ENCODE peak calls at places on chromosomes 3 and 15, in four cellular contexts. O is heart left ventricle, K is GM12878, Z is adrenal gland. T is an unnamed sample.

GRCh38 chr15:68420186-68420684 is 11.7 kb downstream of the ITGA11 start:
- DNase-seq in O (peak), Z (no peak), K (no peak), T (no peak)

GRCh38 chr15:88651971-88652370 is 13.2 kb downstream of the ISG20 start:
- DNase-seq in Z (no peak), K (no peak), O (no peak), T (no peak)

GRCh38 chr15:60370804-60371700 is 26.7 kb downstream of the ANXA2 start:
- DNase-seq in O (peak), K (no peak), Z (peak), T (no peak)

GRCh38 chr15:78993931-78994530 is 49.2 kb upstream of the CTSH start:
- DNase-seq in Z (no peak), K (no peak), O (no peak), T (peak)

GRCh38 chr3:142987080-142987700 is 14.2 kb upstream of the U2SURP start:
- DNase-seq in K (no peak), Z (no peak), O (no peak), T (no peak)

GRCh38 chr15:101024111-101024695 is 105.0 kb downstream of the LRRK1 start:
- DNase-seq in K (no peak), O (peak), Z (peak), T (no peak)

GRCh38 chr3:136612512-136612911 is 139.7 kb downstream of the STAG1 start:
- DNase-seq in K (no peak), O (no peak), Z (no peak), T (no peak)

GRCh38 chr15:65634381-65634780 is 12.6 kb downstream of the SLC24A1 start:
- DNase-seq in K (no peak), O (no peak), Z (no peak), T (no peak)

GRCh38 chr3:55166577-55167555 is 239.0 kb upstream of the LRTM1 start:
- DNase-seq in K (peak), O (no peak), Z (no peak), T (no peak)
- TF ChIP-seq CTCF in K (no peak), O (no peak), Z (no peak), T (no peak)

GRCh38 chr3:42751609-42752008 is 21.4 kb downstream of the CCDC13 start:
- DNase-seq in O (no peak), K (no peak), Z (no peak), T (no peak)

GRCh38 chr3:42750834-42751233 is 22.2 kb downstream of the CCDC13 start:
- DNase-seq in K (no peak), Z (no peak), O (no peak), T (no peak)

GRCh38 chr3:42747581-42747980 is 25.5 kb downstream of the CCDC13 start:
- DNase-seq in K (no peak), O (no peak), Z (no peak), T (no peak)

GRCh38 chr3:42749025-42749752 is 23.9 kb downstream of the CCDC13 start:
- DNase-seq in Z (no peak), O (no peak), K (no peak), T (no peak)

DNA sequence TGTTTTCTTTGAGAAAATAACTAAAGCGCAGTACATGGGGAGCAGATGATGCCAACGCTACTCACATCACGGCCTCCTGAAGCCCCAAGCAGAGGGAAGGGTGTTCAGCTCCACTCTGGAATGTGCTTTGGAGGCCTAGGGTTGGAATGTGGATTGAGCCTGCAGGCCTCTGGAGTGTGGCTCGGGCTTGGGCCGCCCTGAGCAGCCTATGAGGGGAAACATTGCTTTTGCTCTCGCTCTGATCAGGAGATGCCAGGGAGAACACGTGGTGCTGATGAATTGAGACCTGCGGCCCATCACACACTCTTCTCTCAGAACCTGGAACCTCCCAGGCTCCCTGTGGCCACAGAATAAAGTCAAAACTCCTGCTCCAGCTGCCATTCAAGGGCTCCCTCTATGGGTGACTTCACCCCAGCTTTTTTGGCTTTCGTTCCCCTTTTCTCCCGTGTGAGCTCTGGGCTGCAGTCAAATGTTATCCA is 23.3 kb downstream of the CCDC13 start:
- DNase-seq in O (peak), K (no peak), Z (no peak), T (no peak)
- TF ChIP-seq CTCF in O (peak), K (peak), Z (no peak), T (peak)

GRCh38 chr3:159263750-159264561 is 462.1 kb downstream of the MFSD1 start:
- DNase-seq in O (peak), Z (peak), K (no peak), T (no peak)

GRCh38 chr3:159265705-159266104 is 463.9 kb downstream of the MFSD1 start:
- DNase-seq in Z (no peak), O (no peak), K (no peak), T (no peak)

GRCh38 chr3:159271799-159272512 is 470.1 kb downstream of the MFSD1 start:
- DNase-seq in Z (no peak), K (no peak), O (no peak), T (no peak)

DNA sequence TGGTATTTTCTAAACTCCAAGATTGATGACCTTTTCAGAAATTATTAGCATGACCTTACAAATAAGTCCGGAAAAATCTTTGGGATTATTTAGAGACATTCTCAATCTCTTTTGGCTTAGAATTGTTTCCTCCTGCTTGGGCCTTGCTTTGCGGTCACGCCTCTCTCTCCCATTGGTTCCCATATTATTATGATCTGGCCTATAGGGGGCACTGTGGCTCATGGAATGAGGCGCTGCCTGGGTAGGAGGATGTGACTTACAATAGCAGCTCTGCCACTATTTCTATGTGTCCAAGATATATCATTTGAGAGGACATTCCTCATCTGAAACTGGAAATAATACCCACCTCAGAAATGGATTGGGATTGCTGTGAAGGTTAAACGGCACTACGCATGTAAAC is 464.9 kb downstream of the MFSD1 start:
- DNase-seq in Z (no peak), O (no peak), K (no peak), T (no peak)
- TF ChIP-seq CTCF in Z (no peak), O (peak), K (peak), T (peak)

DNA sequence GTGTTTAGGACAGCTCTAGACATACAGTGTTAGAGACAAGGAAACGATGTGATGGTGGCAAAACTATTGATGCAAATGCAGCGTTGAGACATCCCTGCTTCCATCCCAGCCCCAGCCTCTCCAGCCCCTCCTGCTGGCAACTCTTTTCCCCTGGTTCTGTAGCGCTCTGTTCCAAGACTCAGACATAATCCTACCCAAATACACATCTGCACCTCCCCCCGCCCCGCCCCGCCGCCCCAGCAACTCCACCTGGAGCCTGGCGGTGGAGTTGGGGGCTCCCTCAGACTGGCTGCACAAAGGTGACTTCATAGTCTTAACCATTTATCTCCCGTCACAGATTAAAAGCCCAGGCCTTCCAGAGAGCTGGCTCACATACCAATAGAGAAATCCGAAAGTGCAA is 7.2 kb upstream of the SEC22A start:
- DNase-seq in Z (peak), K (no peak), O (peak), T (no peak)
- TF ChIP-seq CTCF in Z (no peak), K (no peak), O (peak), T (peak)

GRCh38 chr15:39312984-39313383 is 267.9 kb upstream of the THBS1 start:
- DNase-seq in O (peak), Z (no peak), K (no peak), T (no peak)
- TF ChIP-seq CTCF in O (peak), Z (no peak), K (peak), T (no peak)

GRCh38 chr3:50212971-50213370 is 7.9 kb downstream of the SLC38A3 start:
- DNase-seq in Z (no peak), O (no peak), K (no peak), T (no peak)

GRCh38 chr3:50211930-50212329 is 6.9 kb downstream of the SLC38A3 start:
- DNase-seq in O (no peak), Z (no peak), K (no peak), T (no peak)

GRCh38 chr3:50213383-50213782 is 8.3 kb downstream of the SLC38A3 start:
- DNase-seq in Z (no peak), K (no peak), O (no peak), T (no peak)

GRCh38 chr3:50210510-50211367 is 5.7 kb downstream of the SLC38A3 start:
- DNase-seq in K (no peak), Z (no peak), O (no peak), T (no peak)

GRCh38 chr3:50212502-50212901 is 7.4 kb downstream of the SLC38A3 start:
- DNase-seq in K (no peak), O (no peak), Z (no peak), T (no peak)
- TF ChIP-seq CTCF in K (no peak), O (no peak), Z (no peak), T (no peak)

GRCh38 chr15:33654859-33655258 is 313.4 kb upstream of the CHRM5 start:
- DNase-seq in O (no peak), Z (no peak), K (no peak), T (no peak)
- TF ChIP-seq CTCF in O (no peak), Z (no peak), K (no peak), T (no peak)

DNA sequence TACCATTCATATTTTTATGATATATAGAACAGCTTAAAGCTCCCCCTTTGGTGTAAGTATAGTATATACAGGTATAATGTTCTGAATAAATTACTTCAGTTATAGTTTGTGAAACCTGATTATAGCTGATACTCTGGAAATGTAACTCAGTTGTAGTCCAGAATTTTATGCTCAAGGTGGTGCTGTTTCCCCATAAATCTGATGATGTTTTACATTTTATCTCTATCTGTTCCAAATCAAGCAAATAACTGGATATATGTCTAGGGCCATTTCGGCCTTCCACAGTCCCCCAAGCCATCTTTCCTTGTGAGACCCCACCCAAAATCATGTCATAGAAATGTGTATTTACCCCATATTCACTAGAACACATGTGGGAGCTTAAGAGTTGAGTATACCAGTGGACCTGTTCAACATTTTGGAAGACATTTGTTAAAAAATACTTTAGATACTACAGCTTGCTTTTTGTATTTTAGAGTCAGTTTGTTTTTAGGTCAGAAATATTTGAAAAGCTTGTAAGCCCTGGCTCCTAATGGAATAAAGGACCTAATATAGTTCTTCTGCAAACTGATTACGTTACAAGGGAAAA is 107.1 kb downstream of the ATG7 start:
- DNase-seq in K (peak), Z (no peak), O (no peak), T (no peak)
- TF ChIP-seq CTCF in K (peak), Z (peak), O (peak), T (peak)

DNA sequence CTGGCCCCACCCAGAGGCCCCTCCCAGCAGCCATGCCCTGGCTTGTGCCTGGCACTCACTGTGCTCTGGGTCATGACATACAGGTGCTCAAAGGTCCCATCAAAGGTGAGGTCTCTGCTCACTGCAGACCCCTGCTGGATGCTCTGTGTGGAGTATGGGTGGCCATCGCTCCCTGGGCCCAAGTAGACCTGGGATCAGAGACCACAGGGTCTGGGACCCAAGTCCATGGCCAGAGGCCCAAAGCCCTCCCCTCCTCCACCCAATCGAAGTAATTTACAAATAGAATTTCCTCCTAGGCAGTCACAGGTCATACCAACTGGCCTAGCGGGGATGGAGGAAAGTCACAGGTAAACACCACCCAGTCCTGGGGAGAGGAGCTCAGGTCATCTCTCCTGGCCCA is 7.6 kb downstream of the PLXNB1 start:
- DNase-seq in O (no peak), K (no peak), Z (no peak), T (no peak)
- TF ChIP-seq CTCF in O (no peak), K (peak), Z (no peak), T (no peak)

GRCh38 chr3:36814776-36815175 is 50.4 kb upstream of the DCLK3 start:
- DNase-seq in Z (no peak), K (no peak), O (no peak), T (no peak)
- TF ChIP-seq CTCF in Z (no peak), K (peak), O (no peak), T (no peak)

T was measured in lower lobe of right lung.